ENCODE peak calls at places on chromosomes 13 and 19, in four cellular contexts. Y, F, I and H are unnamed samples.

GRCh38 chr13:91406619-91407018 is 8.2 kb downstream of the GPC5 start:
- DNase-seq in Y (no peak), F (no peak), I (no peak), H (peak; percentile 51)

GRCh38 chr19:55075366-55075998 is at the start of gene EPS8L1:
- DNase-seq in Y (no peak), F (no peak), I (no peak), H (no peak)

GRCh38 chr19:18629166-18630088 is 7.4 kb upstream of the KLHL26 start:
- DNase-seq in Y (no peak), F (no peak), I (peak; percentile 54), H (no peak)

GRCh38 chr19:39941615-39942507 is 7.4 kb upstream of the FCGBP start:
- DNase-seq in Y (no peak), F (peak; percentile 50), I (no peak), H (no peak)

GRCh38 chr19:31255174-31255862 is 93.9 kb downstream of the TSHZ3 start:
- DNase-seq in Y (no peak), F (no peak), I (no peak), H (no peak)

GRCh38 chr19:18520848-18521691 is 800 bp downstream of the ELL start:
- DNase-seq in Y (no peak), F (peak; percentile 21), I (no peak), H (peak; percentile 63)

GRCh38 chr19:741506-742131 is 9.3 kb upstream of the MISP start:
- DNase-seq in Y (no peak), F (no peak), I (no peak), H (no peak)

GRCh38 chr19:11096210-11096841 is 7.1 kb downstream of the LDLR start:
- DNase-seq in Y (no peak), F (no peak), I (no peak), H (peak; percentile 75)

GRCh38 chr19:45113628-45114027 is 20.6 kb downstream of the PPP1R37 start:
- DNase-seq in Y (no peak), F (no peak), I (no peak), H (no peak)